ENCODE peak calls at places on chromosomes 7 and 10, in six cellular contexts. E is spleen, Z is stomach, Q is HCT116, Y is GM23338, R is transverse colon. D is an unnamed sample.
A peak's percentile ranks its signal among the peaks of the same experiment; 100 is the strongest.

GRCh38 chr7:17556247-17556646 is 257.8 kb downstream of the AHR start:
- DNase-seq in E (no peak), Z (no peak), Q (no peak), Y (no peak), R (no peak), D (no peak)

GRCh38 chr10:111119637-111120036 is 42.8 kb downstream of the ADRA2A start:
- DNase-seq in E (no peak), Z (no peak), Q (no peak), Y (no peak), R (no peak), D (no peak)

GRCh38 chr7:158782638-158783490 is 46.4 kb downstream of the ESYT2 start:
- DNase-seq in E (no peak), Z (no peak), Q (no peak), Y (peak; percentile 51), R (peak; percentile 41), D (peak; percentile 81)

GRCh38 chr7:70857793-70858545 is 274.0 kb upstream of the GALNT17 start:
- DNase-seq in E (no peak), Z (no peak), Q (no peak), Y (peak; percentile 87), R (no peak), D (no peak)

GRCh38 chr10:8130973-8131911 is 76.8 kb downstream of the GATA3 start:
- DNase-seq in E (no peak), Z (no peak), Q (peak; percentile 37), Y (no peak), R (no peak), D (no peak)

GRCh38 chr7:10863476-10863875 is 110.2 kb upstream of the PHF14 start:
- DNase-seq in E (no peak), Z (no peak), Q (no peak), Y (no peak), R (no peak), D (no peak)

GRCh38 chr10:132615346-132616169 is 78.0 kb downstream of the INPP5A start:
- DNase-seq in E (peak; percentile 72), Z (no peak), Q (no peak), Y (no peak), R (no peak), D (peak; percentile 77)

GRCh38 chr7:2824678-2825461 is 19.2 kb downstream of the GNA12 start:
- DNase-seq in E (no peak), Z (no peak), Q (no peak), Y (peak; percentile 90), R (no peak), D (no peak)

GRCh38 chr10:61454541-61454940 is 1.4 kb upstream of the TMEM26 start:
- DNase-seq in E (no peak), Z (no peak), Q (no peak), Y (no peak), R (no peak), D (no peak)

GRCh38 chr7:26385240-26385639 is 93.6 kb downstream of the SNX10 start:
- DNase-seq in E (no peak), Z (no peak), Q (no peak), Y (no peak), R (no peak), D (no peak)

GRCh38 chr10:107022600-107023354 is 141.7 kb downstream of the SORCS1 start:
- DNase-seq in E (no peak), Z (no peak), Q (no peak), Y (peak; percentile 15), R (no peak), D (no peak)

GRCh38 chr7:123538189-123538714 is 3.9 kb upstream of the IQUB start:
- DNase-seq in E (no peak), Z (no peak), Q (peak; percentile 60), Y (no peak), R (no peak), D (no peak)

GRCh38 chr10:132962623-132963429 is 20.5 kb upstream of the CFAP46 start:
- DNase-seq in E (no peak), Z (no peak), Q (no peak), Y (no peak), R (no peak), D (no peak)

GRCh38 chr7:122362473-122362872 is 57.9 kb upstream of the FEZF1 start:
- DNase-seq in E (no peak), Z (no peak), Q (no peak), Y (no peak), R (no peak), D (no peak)

GRCh38 chr7:147245274-147245673 is 1128.7 kb downstream of the CNTNAP2 start:
- DNase-seq in E (no peak), Z (peak; percentile 45), Q (no peak), Y (peak; percentile 71), R (peak; percentile 12), D (no peak)

GRCh38 chr10:69360485-69361302 is 56.0 kb downstream of the TACR2 start:
- DNase-seq in E (no peak), Z (peak; percentile 94), Q (no peak), Y (no peak), R (peak; percentile 81), D (peak; percentile 81)

GRCh38 chr7:3243256-3243655 is 57.8 kb upstream of the SDK1 start:
- DNase-seq in E (no peak), Z (no peak), Q (no peak), Y (no peak), R (no peak), D (no peak)

GRCh38 chr10:76411719-76412435 is 980.5 kb downstream of the LRMDA start:
- DNase-seq in E (no peak), Z (no peak), Q (no peak), Y (no peak), R (peak; percentile 20), D (peak; percentile 81)

GRCh38 chr10:101609481-101609880 is 21.4 kb downstream of the DPCD start:
- DNase-seq in E (no peak), Z (no peak), Q (no peak), Y (no peak), R (no peak), D (no peak)

GRCh38 chr10:35225204-35225603 is 98.6 kb downstream of the CREM start:
- DNase-seq in E (no peak), Z (no peak), Q (no peak), Y (no peak), R (no peak), D (no peak)

GRCh38 chr7:20424475-20424874 is 93.8 kb downstream of the ITGB8 start:
- DNase-seq in E (no peak), Z (no peak), Q (no peak), Y (no peak), R (no peak), D (no peak)

GRCh38 chr7:30422922-30423321 is 55.7 kb downstream of the NOD1 start:
- DNase-seq in E (no peak), Z (no peak), Q (peak; percentile 48), Y (no peak), R (no peak), D (no peak)

GRCh38 chr7:132778761-132779160 is 202.5 kb upstream of the PLXNA4 start:
- DNase-seq in E (no peak), Z (no peak), Q (no peak), Y (no peak), R (no peak), D (no peak)

GRCh38 chr10:47253651-47254375 is 46.2 kb upstream of the GDF10 start:
- DNase-seq in E (no peak), Z (no peak), Q (no peak), Y (no peak), R (peak; percentile 1), D (no peak)

GRCh38 chr10:95414844-95415545 is 124.2 kb upstream of the PDLIM1 start:
- DNase-seq in E (no peak), Z (no peak), Q (no peak), Y (no peak), R (no peak), D (no peak)

GRCh38 chr10:102729090-102730026 is 14.4 kb upstream of the WBP1L start:
- DNase-seq in E (peak; percentile 93), Z (peak; percentile 89), Q (peak; percentile 49), Y (peak; percentile 93), R (peak; percentile 88), D (peak; percentile 94)
- TF ChIP-seq POLR2AphosphoS5 in E (peak; percentile 62), Z (no peak), Q (no peak), Y (peak; percentile 29), R (no peak), D (no peak)

DNA sequence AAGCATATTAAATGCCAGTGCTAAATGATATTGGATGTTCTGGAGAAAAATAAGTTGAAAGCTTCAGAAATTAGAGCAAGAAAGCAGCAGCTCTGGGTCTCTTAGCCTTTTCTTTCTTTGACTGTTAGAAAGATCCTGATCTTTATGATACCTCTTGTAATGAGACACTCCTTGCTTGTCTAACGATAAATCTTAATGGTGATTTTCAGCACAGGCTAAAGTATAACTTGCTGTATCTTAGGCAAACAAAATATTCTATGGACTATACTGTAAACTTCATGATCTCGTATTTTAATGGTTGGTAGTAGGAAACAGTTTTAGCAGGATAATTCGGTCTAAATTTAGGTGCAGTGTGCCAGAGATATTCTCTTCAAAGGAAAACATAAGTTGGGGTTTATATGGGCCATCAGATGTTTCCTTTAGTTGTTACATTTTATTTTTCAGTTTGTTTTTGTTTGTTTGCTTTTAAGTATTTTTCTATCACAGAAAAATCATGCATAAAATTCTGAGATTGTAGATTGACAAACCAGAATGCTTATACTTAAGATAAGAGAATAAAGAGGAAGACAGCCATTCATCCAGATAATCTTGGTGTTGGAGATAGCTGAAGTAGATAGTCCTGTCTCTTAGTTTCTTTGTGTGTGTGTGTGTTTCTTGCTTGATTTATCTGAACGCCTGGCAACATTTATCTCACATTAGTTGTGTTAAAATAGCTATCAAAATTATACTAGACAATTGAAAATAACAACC is 4.7 kb downstream of the CASD1 start:
- DNase-seq in E (no peak), Z (no peak), Q (no peak), Y (no peak), R (no peak), D (no peak)
- H3K4me1 ChIP-seq in E (peaks cover 36% of the 10 kb centered on the region), Z (peaks cover 39% of the 10 kb centered on the region), Q (peaks cover 3% of the 10 kb centered on the region), Y (peaks cover 36% of the 10 kb centered on the region), R (peaks cover 42% of the 10 kb centered on the region), D (peaks cover 21% of the 10 kb centered on the region)

GRCh38 chr10:11335167-11335652 is 276.2 kb downstream of the USP6NL start:
- DNase-seq in E (peak; percentile 86), Z (no peak), Q (no peak), Y (no peak), R (no peak), D (no peak)

GRCh38 chr10:11337516-11337915 is 273.9 kb downstream of the USP6NL start:
- DNase-seq in E (peak; percentile 80), Z (no peak), Q (no peak), Y (peak; percentile 34), R (no peak), D (no peak)

GRCh38 chr10:11338160-11338844 is 273.1 kb downstream of the USP6NL start:
- DNase-seq in E (no peak), Z (no peak), Q (no peak), Y (no peak), R (no peak), D (no peak)

GRCh38 chr10:11335881-11336430 is 275.5 kb downstream of the USP6NL start:
- DNase-seq in E (no peak), Z (no peak), Q (no peak), Y (no peak), R (no peak), D (no peak)

GRCh38 chr10:11336703-11337102 is 274.7 kb downstream of the USP6NL start:
- DNase-seq in E (no peak), Z (no peak), Q (no peak), Y (peak; percentile 57), R (no peak), D (no peak)
- TF ChIP-seq POLR2AphosphoS5 in E (no peak), Z (no peak), Q (no peak), Y (no peak), R (no peak), D (no peak)

DNA sequence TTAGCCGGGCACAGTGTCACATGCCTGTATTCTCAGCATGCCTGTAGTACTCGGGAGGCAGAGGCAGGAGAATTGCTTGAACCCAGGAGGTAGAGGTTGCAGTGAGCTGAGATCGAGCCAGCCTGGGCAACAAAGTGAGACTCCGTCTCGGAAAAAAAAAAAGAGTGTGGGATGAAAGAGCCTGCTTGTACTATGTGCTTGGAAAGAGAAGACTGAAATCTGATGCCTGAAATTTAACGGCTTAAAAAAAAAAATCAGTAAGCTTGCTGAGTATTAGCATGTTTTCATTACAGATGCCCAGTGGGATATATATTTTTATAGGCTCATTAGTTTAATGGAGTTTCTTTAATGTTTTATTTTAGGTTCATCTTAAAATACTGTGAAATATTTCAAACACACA is 4.2 kb downstream of the NT5C2 start:
- DNase-seq in E (no peak), Z (no peak), Q (no peak), Y (no peak), R (no peak), D (no peak)
- H3K4me1 ChIP-seq in E (peaks cover 86% of the 10 kb centered on the region), Z (peaks cover 88% of the 10 kb centered on the region), Q (peaks cover 24% of the 10 kb centered on the region), Y (peaks cover 28% of the 10 kb centered on the region), R (peaks cover 34% of the 10 kb centered on the region), D (peaks cover 75% of the 10 kb centered on the region)

D was measured in suprapubic skin.